ENCODE peak calls at places on chromosomes 5 and 9, in seven cellular contexts. H is uterus; J is foreskin fibroblast; C is heart right ventricle; F is fibroblast of the aortic adventitia; B is CD8-positive, alpha-beta T cell; O is IMR-90. W is an unnamed sample.

GRCh38 chr9:133234577-133235322 is 25.7 kb upstream of the OBP2B start:
- DNase-seq in C (no peak), H (no peak), B (no peak), O (no peak), F (no peak), J (no peak), W (no peak)

GRCh38 chr9:121322037-121322736 is 47.9 kb downstream of the STOM start:
- DNase-seq in B (no peak), O (peak), F (peak), H (no peak), C (no peak), J (peak), W (no peak)

GRCh38 chr5:172830876-172831662 is 3.0 kb upstream of the ERGIC1 start:
- DNase-seq in C (no peak), B (no peak), J (peak), O (peak), F (peak), H (no peak), W (no peak)

GRCh38 chr9:134325096-134325812 is 1.0 kb upstream of the RXRA start:
- DNase-seq in C (peak), F (peak), O (peak), B (no peak), H (peak), J (peak), W (peak)

GRCh38 chr5:180172447-180173197 is 36.4 kb downstream of the RASGEF1C start:
- DNase-seq in F (peak), O (no peak), J (peak), B (no peak), C (peak), H (no peak), W (no peak)

GRCh38 chr5:170745481-170746061 is 38.0 kb upstream of the GABRP start:
- DNase-seq in F (no peak), O (peak), J (peak), C (peak), B (no peak), H (no peak), W (no peak)

GRCh38 chr9:126775926-126776325 is 28.9 kb upstream of the ZBTB43 start:
- DNase-seq in J (no peak), H (no peak), B (no peak), O (no peak), C (no peak), F (no peak), W (no peak)

GRCh38 chr5:68656936-68657857 is 436.6 kb upstream of the SLC30A5 start:
- DNase-seq in C (no peak), O (no peak), B (no peak), H (no peak), F (peak), J (no peak), W (no peak)

GRCh38 chr5:158162026-158162425 is 303.1 kb upstream of the CLINT1 start:
- DNase-seq in H (no peak), C (no peak), O (no peak), J (no peak), B (no peak), F (no peak), W (no peak)

GRCh38 chr5:16271851-16272250 is 92.3 kb upstream of the MARCHF11 start:
- DNase-seq in B (no peak), H (no peak), C (no peak), F (no peak), O (no peak), J (no peak), W (no peak)

GRCh38 chr5:168434746-168435321 is 51.4 kb upstream of the RARS1 start:
- DNase-seq in J (peak), H (no peak), B (no peak), C (no peak), O (peak), F (peak), W (no peak)

GRCh38 chr5:144634138-144634537 is 463.5 kb downstream of the KCTD16 start:
- DNase-seq in O (no peak), C (no peak), H (no peak), J (no peak), F (no peak), B (no peak), W (no peak)

GRCh38 chr5:1385395-1386273 is 40.7 kb upstream of the CLPTM1L start:
- DNase-seq in J (peak), C (peak), O (peak), B (peak), F (peak), H (peak), W (peak)

GRCh38 chr5:82222597-82223574 is 55.3 kb downstream of the RPS23 start:
- DNase-seq in C (no peak), J (peak), B (no peak), F (peak), O (no peak), H (no peak), W (no peak)

GRCh38 chr5:153517105-153517700 is 26.7 kb downstream of the GRIA1 start:
- DNase-seq in J (no peak), B (no peak), H (no peak), O (no peak), C (no peak), F (no peak), W (no peak)

GRCh38 chr9:113274474-113275146 is 762 bp downstream of the CDC26 start:
- DNase-seq in O (peak), F (peak), J (peak), H (no peak), B (peak), C (no peak), W (no peak)

GRCh38 chr5:87020099-87020934 is 247.4 kb upstream of the RASA1 start:
- DNase-seq in H (no peak), C (peak), O (peak), B (no peak), F (peak), J (peak), W (no peak)

GRCh38 chr9:130681769-130682489 is 11.7 kb upstream of the EXOSC2 start:
- DNase-seq in B (no peak), F (no peak), C (no peak), J (peak), H (no peak), O (no peak), W (peak)

DNA sequence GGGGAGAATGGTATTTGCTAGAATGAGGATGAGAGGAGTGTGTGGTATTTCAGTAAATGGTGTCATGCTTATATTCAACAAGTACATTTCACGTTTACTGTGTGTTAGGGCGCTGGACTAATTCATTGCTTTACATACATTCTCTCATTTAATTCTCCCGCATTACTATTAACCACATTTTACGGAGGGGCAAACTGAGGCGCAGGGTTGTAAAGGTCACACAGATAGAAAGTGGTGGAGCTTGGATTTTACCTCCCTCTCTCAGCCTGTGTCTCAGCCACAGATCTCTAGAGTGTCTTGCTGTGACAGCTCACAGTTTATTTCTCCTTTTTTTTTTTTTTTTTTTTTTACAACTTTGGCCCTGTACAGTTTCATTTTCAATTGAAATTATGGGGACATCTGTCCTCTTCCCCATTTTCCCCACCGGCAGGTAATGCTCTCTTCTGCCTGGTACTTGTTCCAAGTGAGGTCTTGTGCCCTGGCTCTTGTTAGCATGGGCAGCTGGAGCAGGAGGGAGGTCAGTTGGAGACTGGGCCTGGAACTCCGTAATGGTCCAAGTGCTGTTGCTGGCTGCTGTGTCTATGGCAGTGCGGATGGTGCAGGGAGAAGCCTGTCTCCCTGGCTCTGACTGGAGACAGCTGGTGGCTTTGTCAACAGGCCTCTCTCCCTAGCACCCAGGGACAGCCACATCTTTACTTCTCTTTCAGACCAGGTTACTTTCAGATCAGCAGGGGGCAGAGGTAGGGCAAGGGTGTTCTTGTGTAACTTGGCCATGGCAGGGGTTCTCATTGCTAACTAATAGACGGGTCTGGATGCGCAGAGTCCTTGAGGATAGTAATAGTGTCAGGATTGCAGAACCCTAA is 20.5 kb upstream of the NDST1 start:
- DNase-seq in O (peak), H (peak), F (peak), C (peak), J (peak), B (no peak), W (no peak)
- TF ChIP-seq CTCF in O (peak), H (no peak), F (peak), C (no peak), J (peak), B (no peak), W (no peak)

GRCh38 chr5:161545701-161546462 is 643 bp downstream of the GABRB2 start:
- DNase-seq in O (no peak), H (no peak), C (no peak), B (no peak), J (no peak), F (peak), W (no peak)

GRCh38 chr5:161547573-161548471 is 1.3 kb upstream of the GABRB2 start:
- DNase-seq in B (no peak), O (no peak), J (no peak), C (no peak), F (no peak), H (no peak), W (no peak)

GRCh38 chr5:161548472-161549094 is 2.1 kb upstream of the GABRB2 start:
- DNase-seq in C (no peak), H (no peak), J (no peak), O (no peak), B (no peak), F (no peak), W (no peak)

GRCh38 chr5:161546463-161547301 is at the start of gene GABRB2:
- DNase-seq in O (no peak), C (peak), H (no peak), F (peak), B (no peak), J (peak), W (no peak)

GRCh38 chr5:161544350-161544765 is 2.2 kb downstream of the GABRB2 start:
- DNase-seq in B (no peak), J (peak), C (no peak), F (peak), O (peak), H (no peak), W (no peak)
- TF ChIP-seq CTCF in B (no peak), J (peak), C (peak), F (peak), O (peak), H (peak), W (peak)

GRCh38 chr5:41638685-41639084 is 128.3 kb upstream of the PLCXD3 start:
- DNase-seq in J (no peak), F (no peak), B (no peak), H (no peak), C (no peak), O (no peak), W (no peak)

GRCh38 chr5:41636605-41637004 is 126.2 kb upstream of the PLCXD3 start:
- DNase-seq in C (no peak), J (peak), H (no peak), O (peak), B (no peak), F (peak), W (no peak)

GRCh38 chr5:41637424-41637823 is 127.0 kb upstream of the PLCXD3 start:
- DNase-seq in C (no peak), J (no peak), O (no peak), B (no peak), F (no peak), H (no peak), W (no peak)

GRCh38 chr5:41637869-41638268 is 127.5 kb upstream of the PLCXD3 start:
- DNase-seq in H (no peak), C (no peak), J (peak), F (no peak), B (no peak), O (no peak), W (no peak)

GRCh38 chr5:41641621-41642020 is 131.2 kb upstream of the PLCXD3 start:
- DNase-seq in B (no peak), O (peak), J (peak), H (no peak), F (peak), C (no peak), W (no peak)
- TF ChIP-seq CTCF in B (no peak), O (peak), J (no peak), H (no peak), F (no peak), C (peak), W (no peak)

GRCh38 chr9:108467653-108468324 is 388.0 kb downstream of the ACTL7B start:
- DNase-seq in B (no peak), H (no peak), F (peak), C (no peak), O (peak), J (peak), W (no peak)
- TF ChIP-seq CTCF in B (no peak), H (no peak), F (peak), C (no peak), O (no peak), J (no peak), W (no peak)